ENCODE peak calls at places on chromosome 17, in five cellular contexts. E, W, U, O and G are unnamed samples.

GRCh38 chr17:49548506-49549310 is 27.0 kb upstream of the NXPH3 start:
- DNase-seq in W (peak; percentile 72), E (no peak), U (peak; percentile 52), O (peak; percentile 68), G (no peak)

GRCh38 chr17:35895602-35896001 is 15.4 kb upstream of the CCL5 start:
- DNase-seq in O (no peak), U (peak; percentile 41), W (no peak), E (no peak), G (no peak)

GRCh38 chr17:19787733-19788357 is 39.7 kb upstream of the ALDH3A1 start:
- DNase-seq in U (no peak), W (no peak), E (no peak), O (no peak), G (no peak)

GRCh38 chr17:43669971-43670644 is 8.4 kb upstream of the MEOX1 start:
- DNase-seq in W (no peak), O (no peak), U (no peak), E (peak; percentile 33), G (no peak)

GRCh38 chr17:28612936-28613872 is 781 bp downstream of the RSKR start:
- DNase-seq in W (peak; percentile 53), O (no peak), U (peak; percentile 43), E (peak; percentile 27), G (no peak)

GRCh38 chr17:39699818-39700147 is at the start of gene ERBB2:
- DNase-seq in E (no peak), W (peak; percentile 92), O (peak; percentile 77), U (peak; percentile 85), G (peak; percentile 18)

GRCh38 chr17:76710863-76711611 is at the start of gene MXRA7:
- DNase-seq in E (peak; percentile 35), W (peak; percentile 89), O (peak; percentile 79), U (peak; percentile 78), G (peak; percentile 71)

GRCh38 chr17:2695243-2695960 is 16.2 kb downstream of the CLUH start:
- DNase-seq in U (no peak), W (no peak), O (no peak), E (no peak), G (no peak)

GRCh38 chr17:3527896-3528603 is 29.6 kb downstream of the TRPV3 start:
- DNase-seq in U (no peak), O (peak; percentile 44), E (no peak), W (no peak), G (no peak)

GRCh38 chr17:30558313-30559195 is 81.3 kb downstream of the GOSR1 start:
- DNase-seq in U (no peak), W (no peak), O (no peak), E (no peak), G (no peak)

GRCh38 chr17:30808785-30809286 is 15.7 kb downstream of the CRLF3 start:
- DNase-seq in E (peak; percentile 87), O (no peak), W (no peak), U (no peak), G (no peak)

GRCh38 chr17:45294506-45294905 is 22.3 kb downstream of the MAP3K14 start:
- DNase-seq in U (peak; percentile 95), E (no peak), O (peak; percentile 39), W (peak; percentile 62), G (no peak)

GRCh38 chr17:29571486-29571882 is 3.0 kb downstream of the TP53I13 start:
- DNase-seq in W (no peak), U (no peak), O (no peak), E (no peak), G (no peak)

GRCh38 chr17:69142473-69142802 is 743 bp upstream of the ABCA6 start:
- DNase-seq in W (no peak), U (peak; percentile 29), O (no peak), E (no peak), G (no peak)

GRCh38 chr17:34146440-34147043 is 108.5 kb upstream of the CCL2 start:
- DNase-seq in O (peak; percentile 33), E (peak; percentile 74), W (no peak), U (no peak), G (no peak)

GRCh38 chr17:30300803-30301202 is 9.1 kb upstream of the BLMH start:
- DNase-seq in W (no peak), U (no peak), O (no peak), E (no peak), G (no peak)

GRCh38 chr17:55463600-55463999 is 42.0 kb upstream of the MMD start:
- DNase-seq in E (peak; percentile 61), O (no peak), U (no peak), W (no peak), G (no peak)

GRCh38 chr17:62754696-62755095 is 53.4 kb downstream of the MARCHF10 start:
- DNase-seq in W (no peak), U (no peak), O (no peak), E (no peak), G (no peak)

GRCh38 chr17:81228420-81228819 is 5.7 kb upstream of the CEP131 start:
- DNase-seq in E (no peak), O (no peak), U (no peak), W (no peak), G (no peak)

GRCh38 chr17:33642002-33642401 is 348.9 kb upstream of the ASIC2 start:
- DNase-seq in U (no peak), O (no peak), W (no peak), E (peak; percentile 20), G (no peak)

GRCh38 chr17:70336411-70336810 is 167.1 kb downstream of the KCNJ2 start:
- DNase-seq in U (no peak), O (no peak), E (no peak), W (no peak), G (no peak)

GRCh38 chr17:4176803-4177472 is 33.9 kb downstream of the CYB5D2 start:
- DNase-seq in U (no peak), E (no peak), O (no peak), W (no peak), G (no peak)

GRCh38 chr17:28937044-28937729 is 14.1 kb downstream of the PHF12 start:
- DNase-seq in O (no peak), U (peak; percentile 9), E (no peak), W (no peak), G (no peak)

GRCh38 chr17:4565209-4566141 is 5.1 kb upstream of the GGT6 start:
- DNase-seq in O (peak; percentile 66), U (peak; percentile 76), E (peak; percentile 84), W (peak; percentile 84), G (peak; percentile 28)

GRCh38 chr17:79935845-79936470 is 96.7 kb upstream of the CBX4 start:
- DNase-seq in W (no peak), U (no peak), O (no peak), E (no peak), G (no peak)

GRCh38 chr17:71969500-71969899 is 151.3 kb upstream of the SOX9 start:
- DNase-seq in W (no peak), E (no peak), O (no peak), U (no peak), G (no peak)

GRCh38 chr17:40514013-40514875 is 12.8 kb upstream of the TNS4 start:
- DNase-seq in U (no peak), O (no peak), E (no peak), W (no peak), G (no peak)